ENCODE peak calls at places on chromosomes 6 and 20, in five cellular contexts. F is activated T-helper 1 cell treated with anti-CD3 and anti-CD28 coated beads, Interleukin-2, amount 50 U/mL, for 16 hours; D is T1000; I is amniotic stem cell; A is CD8-positive, alpha-beta memory T cell. R is an unnamed sample.

GRCh38 chr20:4697874-4698221 is 23.9 kb upstream of the PRND start:
- DNase-seq in I (no peak), F (no peak), A (no peak), D (no peak), R (no peak)

GRCh38 chr20:56628873-56629463 is at the start of gene TFAP2C:
- DNase-seq in D (peak), F (no peak), A (no peak), I (peak), R (no peak)

GRCh38 chr6:169795196-169795595 is 43.8 kb downstream of the ERMARD start:
- DNase-seq in F (no peak), D (no peak), I (no peak), A (no peak), R (no peak)

GRCh38 chr6:6969761-6970223 is 138.0 kb upstream of the RREB1 start:
- DNase-seq in A (no peak), D (no peak), F (no peak), I (no peak), R (no peak)

GRCh38 chr6:134074151-134074712 is 21.8 kb upstream of the SLC2A12 start:
- DNase-seq in I (no peak), A (no peak), F (no peak), D (no peak), R (no peak)

GRCh38 chr6:1485678-1486077 is 96.3 kb downstream of the FOXF2 start:
- DNase-seq in D (peak), I (peak), F (no peak), A (no peak), R (no peak)

GRCh38 chr6:137661601-137662000 is 167.4 kb upstream of the OLIG3 start:
- DNase-seq in F (no peak), A (no peak), D (no peak), I (no peak), R (no peak)

GRCh38 chr6:112086744-112087135 is 542 bp downstream of the TUBE1 start:
- DNase-seq in I (peak), A (no peak), F (no peak), D (no peak), R (no peak)

GRCh38 chr20:15895560-15896084 is 677.6 kb downstream of the KIF16B start:
- DNase-seq in A (no peak), D (no peak), I (no peak), F (no peak), R (no peak)

GRCh38 chr20:63153254-63154221 is 62.4 kb downstream of the YTHDF1 start:
- DNase-seq in F (no peak), A (no peak), I (no peak), D (no peak), R (no peak)

GRCh38 chr6:167407239-167408064 is 82.6 kb downstream of the TTLL2 start:
- DNase-seq in D (no peak), F (no peak), I (no peak), A (no peak), R (no peak)

GRCh38 chr6:29825848-29826247 is 1.8 kb upstream of the HLA-G start:
- DNase-seq in A (no peak), D (no peak), I (no peak), F (no peak), R (no peak)

GRCh38 chr6:117188627-117189201 is 76.6 kb upstream of the VGLL2 start:
- DNase-seq in F (no peak), I (no peak), A (no peak), D (no peak), R (no peak)

R was measured in AG04449.